ENCODE peak calls at places on chromosomes 5 and 9, in ten cellular contexts. I, U, E, R, L, A, G, F, X and W are unnamed samples.

GRCh38 chr5:38455797-38456330 is 100.6 kb downstream of the LIFR start:
- DNase-seq in I (no peak), R (no peak), E (no peak), U (no peak), G (no peak), F (no peak), L (no peak), X (no peak), A (no peak), W (no peak)

GRCh38 chr9:131999692-132000551 is 79.7 kb downstream of the MED27 start:
- DNase-seq in A (no peak), F (no peak), R (no peak), X (no peak), E (no peak), L (no peak), U (no peak), G (no peak), I (no peak), W (peak)

GRCh38 chr5:145568581-145568980 is 266.6 kb downstream of the PRELID2 start:
- DNase-seq in I (no peak), E (no peak), F (no peak), X (no peak), R (no peak), G (no peak), A (no peak), U (no peak), L (peak), W (no peak)

GRCh38 chr5:135217669-135218485 is 181.2 kb downstream of the MACROH2A1 start:
- DNase-seq in I (no peak), E (no peak), R (no peak), G (no peak), F (no peak), L (no peak), U (no peak), X (no peak), A (no peak), W (no peak)

GRCh38 chr5:93611900-93612898 is 29.2 kb downstream of the NR2F1 start:
- DNase-seq in I (no peak), E (peak), F (no peak), R (no peak), L (peak), X (no peak), G (no peak), U (no peak), A (no peak), W (peak)

GRCh38 chr9:99828054-99828416 is 6.3 kb downstream of the NR4A3 start:
- DNase-seq in A (no peak), F (no peak), R (no peak), I (no peak), L (no peak), E (no peak), X (no peak), G (no peak), U (no peak), W (no peak)

GRCh38 chr9:38003946-38004808 is 64.8 kb downstream of the SHB start:
- DNase-seq in I (no peak), A (no peak), F (no peak), U (no peak), L (no peak), E (no peak), G (no peak), X (no peak), R (no peak), W (no peak)

GRCh38 chr5:23139338-23140171 is 286.4 kb upstream of the CDH12 start:
- DNase-seq in A (no peak), G (peak), U (no peak), L (no peak), E (no peak), X (no peak), F (no peak), I (no peak), R (no peak), W (peak)

GRCh38 chr9:78543353-78543752 is 246.4 kb downstream of the PSAT1 start:
- DNase-seq in G (no peak), X (no peak), A (no peak), E (no peak), R (no peak), L (no peak), I (no peak), F (no peak), U (no peak), W (no peak)

GRCh38 chr9:136095028-136095494 is at the start of gene NACC2:
- DNase-seq in F (no peak), L (peak), E (peak), U (no peak), R (no peak), I (no peak), X (no peak), A (peak), G (no peak), W (peak)

GRCh38 chr9:10562581-10563343 is 50.0 kb downstream of the PTPRD start:
- DNase-seq in I (no peak), X (no peak), G (no peak), F (no peak), A (peak), L (no peak), R (no peak), E (no peak), U (no peak), W (no peak)

GRCh38 chr5:170223906-170224305 is 8.9 kb upstream of the C5orf58 start:
- DNase-seq in G (no peak), R (no peak), X (no peak), I (no peak), A (no peak), U (no peak), E (no peak), L (no peak), F (no peak), W (no peak)

GRCh38 chr5:157670662-157671591 is at the start of gene C5orf52:
- DNase-seq in X (no peak), L (peak), G (peak), R (no peak), A (no peak), E (peak), I (no peak), U (no peak), F (no peak), W (peak)

GRCh38 chr9:93678199-93679019 is 102.0 kb downstream of the PHF2 start:
- DNase-seq in U (peak), L (no peak), A (no peak), R (no peak), I (no peak), E (peak), X (no peak), G (no peak), F (no peak), W (no peak)

GRCh38 chr5:130289132-130290088 is 385.1 kb downstream of the CHSY3 start:
- DNase-seq in L (no peak), U (no peak), G (no peak), X (no peak), F (no peak), I (no peak), A (peak), R (no peak), E (no peak), W (no peak)

GRCh38 chr9:124279531-124280175 is 21.9 kb downstream of the NEK6 start:
- DNase-seq in I (no peak), G (no peak), X (no peak), F (no peak), E (no peak), R (no peak), U (no peak), A (no peak), L (no peak), W (no peak)

GRCh38 chr5:77367733-77368132 is 124.4 kb downstream of the WDR41 start:
- DNase-seq in E (no peak), I (no peak), G (no peak), L (no peak), F (no peak), U (no peak), X (no peak), R (no peak), A (no peak), W (no peak)

GRCh38 chr9:92289708-92290390 is 3.6 kb downstream of the IARS1 start:
- DNase-seq in U (no peak), I (no peak), X (no peak), F (no peak), A (no peak), G (no peak), E (no peak), R (no peak), L (no peak), W (no peak)

GRCh38 chr9:108150736-108151135 is 661.2 kb upstream of the KLF4 start:
- DNase-seq in I (no peak), E (no peak), G (no peak), F (no peak), L (no peak), U (no peak), A (no peak), R (no peak), X (no peak), W (no peak)

GRCh38 chr5:139642213-139642612 is 5.9 kb upstream of the CXXC5 start:
- DNase-seq in R (no peak), A (no peak), I (no peak), U (no peak), G (no peak), L (no peak), X (no peak), E (no peak), F (no peak), W (no peak)

GRCh38 chr9:111838439-111838838 is 43.7 kb upstream of the SHOC1 start:
- DNase-seq in I (no peak), R (no peak), X (no peak), U (no peak), F (no peak), A (no peak), G (no peak), E (no peak), L (no peak), W (no peak)

GRCh38 chr5:72510610-72511121 is 3.5 kb upstream of the ZNF366 start:
- DNase-seq in I (no peak), R (no peak), E (peak), F (no peak), L (peak), A (peak), U (no peak), G (no peak), X (no peak), W (no peak)

GRCh38 chr5:179806250-179807045 is at the start of gene MGAT4B:
- DNase-seq in G (peak), A (peak), L (peak), E (peak), X (no peak), F (no peak), U (no peak), R (no peak), I (no peak), W (peak)

GRCh38 chr9:19156026-19156474 is 28.8 kb upstream of the PLIN2 start:
- DNase-seq in E (no peak), L (no peak), F (no peak), U (no peak), G (no peak), X (no peak), A (no peak), R (no peak), I (no peak), W (no peak)

GRCh38 chr5:9799601-9800000 is 169.4 kb upstream of the TAS2R1 start:
- DNase-seq in R (no peak), X (no peak), L (no peak), I (no peak), F (no peak), E (no peak), G (no peak), A (no peak), U (no peak), W (no peak)

GRCh38 chr5:116300016-116300601 is 215.3 kb downstream of the COMMD10 start:
- DNase-seq in L (no peak), E (no peak), X (no peak), A (no peak), R (no peak), I (no peak), U (no peak), G (no peak), F (no peak), W (no peak)

GRCh38 chr9:99357575-99357974 is 135.5 kb downstream of the SEC61B start:
- DNase-seq in E (peak), L (no peak), A (no peak), R (no peak), I (no peak), X (no peak), G (no peak), F (no peak), U (no peak), W (no peak)

GRCh38 chr9:3708751-3709150 is 182.9 kb upstream of the RFX3 start:
- DNase-seq in R (no peak), A (no peak), G (no peak), X (no peak), I (no peak), E (no peak), U (no peak), F (no peak), L (no peak), W (peak)

GRCh38 chr5:129807162-129807814 is 59.4 kb downstream of the MINAR2 start:
- DNase-seq in A (no peak), U (no peak), R (no peak), F (no peak), L (no peak), G (no peak), I (no peak), E (no peak), X (no peak), W (no peak)

GRCh38 chr9:127201731-127202130 is 62.8 kb upstream of the GARNL3 start:
- DNase-seq in U (no peak), G (no peak), F (no peak), I (no peak), E (peak), X (no peak), R (no peak), A (no peak), L (no peak), W (no peak)

GRCh38 chr5:16931334-16932110 is 4.6 kb downstream of the MYO10 start:
- DNase-seq in G (no peak), X (no peak), A (no peak), R (no peak), L (no peak), I (no peak), E (no peak), F (no peak), U (no peak), W (no peak)

GRCh38 chr5:42944989-42945388 is 95.1 kb downstream of the ANXA2R start:
- DNase-seq in U (no peak), R (no peak), G (no peak), L (peak), F (no peak), I (no peak), X (no peak), A (peak), E (no peak), W (peak)

GRCh38 chr5:177491429-177491945 is 5.9 kb downstream of the PDLIM7 start:
- DNase-seq in G (peak), X (no peak), U (no peak), R (no peak), A (no peak), I (no peak), E (no peak), L (peak), F (no peak), W (peak)

GRCh38 chr9:131814714-131815113 is 74.8 kb upstream of the RAPGEF1 start:
- DNase-seq in G (no peak), X (no peak), R (no peak), L (no peak), U (no peak), F (no peak), A (no peak), I (no peak), E (no peak), W (no peak)

GRCh38 chr5:36948041-36948440 is 71.5 kb downstream of the NIPBL start:
- DNase-seq in X (no peak), R (no peak), I (no peak), F (no peak), E (no peak), G (no peak), L (peak), A (no peak), U (no peak), W (peak)